ENCODE peak calls at places on chromosomes 13 and 19, in four cellular contexts. One of them, this sample, is unnamed.

GRCh38 chr13:45162821-45163220 is 38.0 kb downstream of the KCTD4 start:
- DNase-seq in AG08395: peak
- DNase-seq in Daoy: peak
- DNase-seq in stimulated activated CD8-positive, alpha-beta memory T cell treated with anti-CD3 and anti-CD28 coated beads, Interleukin-15, amount 100 ng/mL, for 24 hours: no peak
- DNase-seq in this sample: no peak

GRCh38 chr19:51473009-51473707 is 5.2 kb upstream of the CEACAM18 start:
- DNase-seq in AG08395: peak
- DNase-seq in Daoy: peak
- DNase-seq in stimulated activated CD8-positive, alpha-beta memory T cell treated with anti-CD3 and anti-CD28 coated beads, Interleukin-15, amount 100 ng/mL, for 24 hours: peak
- DNase-seq in this sample: peak

GRCh38 chr13:103556681-103557080 is 490.5 kb upstream of the SLC10A2 start:
- DNase-seq in AG08395: no peak
- DNase-seq in Daoy: no peak
- DNase-seq in stimulated activated CD8-positive, alpha-beta memory T cell treated with anti-CD3 and anti-CD28 coated beads, Interleukin-15, amount 100 ng/mL, for 24 hours: no peak
- DNase-seq in this sample: no peak

GRCh38 chr13:41780736-41781708 is 179.9 kb downstream of the VWA8 start:
- DNase-seq in AG08395: peak
- DNase-seq in Daoy: no peak
- DNase-seq in stimulated activated CD8-positive, alpha-beta memory T cell treated with anti-CD3 and anti-CD28 coated beads, Interleukin-15, amount 100 ng/mL, for 24 hours: no peak
- DNase-seq in this sample: no peak

GRCh38 chr19:7975037-7975436 is 30.4 kb downstream of the ELAVL1 start:
- DNase-seq in AG08395: no peak
- DNase-seq in Daoy: no peak
- DNase-seq in stimulated activated CD8-positive, alpha-beta memory T cell treated with anti-CD3 and anti-CD28 coated beads, Interleukin-15, amount 100 ng/mL, for 24 hours: no peak
- DNase-seq in this sample: no peak

GRCh38 chr13:93080587-93080986 is 146.0 kb upstream of the GPC6 start:
- DNase-seq in AG08395: no peak
- DNase-seq in Daoy: peak
- DNase-seq in stimulated activated CD8-positive, alpha-beta memory T cell treated with anti-CD3 and anti-CD28 coated beads, Interleukin-15, amount 100 ng/mL, for 24 hours: no peak
- DNase-seq in this sample: peak

GRCh38 chr13:40319699-40320586 is 346.5 kb downstream of the FOXO1 start:
- DNase-seq in AG08395: no peak
- DNase-seq in Daoy: no peak
- DNase-seq in stimulated activated CD8-positive, alpha-beta memory T cell treated with anti-CD3 and anti-CD28 coated beads, Interleukin-15, amount 100 ng/mL, for 24 hours: no peak
- DNase-seq in this sample: no peak

GRCh38 chr13:57627663-57628062 is 3.9 kb upstream of the PCDH17 start:
- DNase-seq in AG08395: peak
- DNase-seq in Daoy: no peak
- DNase-seq in stimulated activated CD8-positive, alpha-beta memory T cell treated with anti-CD3 and anti-CD28 coated beads, Interleukin-15, amount 100 ng/mL, for 24 hours: no peak
- DNase-seq in this sample: no peak

GRCh38 chr19:55586976-55587668 is 6.5 kb upstream of the ZNF579 start:
- DNase-seq in AG08395: peak
- DNase-seq in Daoy: peak
- DNase-seq in stimulated activated CD8-positive, alpha-beta memory T cell treated with anti-CD3 and anti-CD28 coated beads, Interleukin-15, amount 100 ng/mL, for 24 hours: peak
- DNase-seq in this sample: peak

GRCh38 chr13:89066868-89067466 is 1395.8 kb downstream of the SLITRK5 start:
- DNase-seq in AG08395: no peak
- DNase-seq in Daoy: peak
- DNase-seq in stimulated activated CD8-positive, alpha-beta memory T cell treated with anti-CD3 and anti-CD28 coated beads, Interleukin-15, amount 100 ng/mL, for 24 hours: no peak
- DNase-seq in this sample: peak

GRCh38 chr13:29099781-29100406 is 279.8 kb downstream of the MTUS2 start:
- DNase-seq in AG08395: no peak
- DNase-seq in Daoy: no peak
- DNase-seq in stimulated activated CD8-positive, alpha-beta memory T cell treated with anti-CD3 and anti-CD28 coated beads, Interleukin-15, amount 100 ng/mL, for 24 hours: no peak
- DNase-seq in this sample: no peak

GRCh38 chr13:111184685-111185401 is 69.7 kb downstream of the ARHGEF7 start:
- DNase-seq in AG08395: no peak
- DNase-seq in Daoy: no peak
- DNase-seq in stimulated activated CD8-positive, alpha-beta memory T cell treated with anti-CD3 and anti-CD28 coated beads, Interleukin-15, amount 100 ng/mL, for 24 hours: no peak
- DNase-seq in this sample: no peak

GRCh38 chr13:60425332-60425731 is 28.3 kb downstream of the TDRD3 start:
- DNase-seq in AG08395: no peak
- DNase-seq in Daoy: no peak
- DNase-seq in stimulated activated CD8-positive, alpha-beta memory T cell treated with anti-CD3 and anti-CD28 coated beads, Interleukin-15, amount 100 ng/mL, for 24 hours: no peak
- DNase-seq in this sample: peak

GRCh38 chr19:56071151-56071550 is 49.9 kb downstream of the ZNF787 start:
- DNase-seq in AG08395: no peak
- DNase-seq in Daoy: peak
- DNase-seq in stimulated activated CD8-positive, alpha-beta memory T cell treated with anti-CD3 and anti-CD28 coated beads, Interleukin-15, amount 100 ng/mL, for 24 hours: no peak
- DNase-seq in this sample: no peak

GRCh38 chr19:20423381-20424207 is 142.0 kb downstream of the ZNF737 start:
- DNase-seq in AG08395: peak
- DNase-seq in Daoy: peak
- DNase-seq in stimulated activated CD8-positive, alpha-beta memory T cell treated with anti-CD3 and anti-CD28 coated beads, Interleukin-15, amount 100 ng/mL, for 24 hours: peak
- DNase-seq in this sample: no peak

GRCh38 chr19:12782424-12783225 is 7.3 kb upstream of the HOOK2 start:
- DNase-seq in AG08395: peak
- DNase-seq in Daoy: peak
- DNase-seq in stimulated activated CD8-positive, alpha-beta memory T cell treated with anti-CD3 and anti-CD28 coated beads, Interleukin-15, amount 100 ng/mL, for 24 hours: peak
- DNase-seq in this sample: no peak

GRCh38 chr13:114179087-114179658 is at the start of gene CFAP97D2:
- DNase-seq in AG08395: no peak
- DNase-seq in Daoy: no peak
- DNase-seq in stimulated activated CD8-positive, alpha-beta memory T cell treated with anti-CD3 and anti-CD28 coated beads, Interleukin-15, amount 100 ng/mL, for 24 hours: no peak
- DNase-seq in this sample: no peak

GRCh38 chr13:48828962-48829405 is 146.7 kb upstream of the FNDC3A start:
- DNase-seq in AG08395: no peak
- DNase-seq in Daoy: peak
- DNase-seq in stimulated activated CD8-positive, alpha-beta memory T cell treated with anti-CD3 and anti-CD28 coated beads, Interleukin-15, amount 100 ng/mL, for 24 hours: no peak
- DNase-seq in this sample: no peak

GRCh38 chr19:42241279-42241678 is 1.1 kb downstream of the GSK3A start:
- DNase-seq in AG08395: no peak
- DNase-seq in Daoy: no peak
- DNase-seq in stimulated activated CD8-positive, alpha-beta memory T cell treated with anti-CD3 and anti-CD28 coated beads, Interleukin-15, amount 100 ng/mL, for 24 hours: no peak
- DNase-seq in this sample: no peak

GRCh38 chr13:24040835-24041234 is 119.7 kb upstream of the SPATA13 start:
- DNase-seq in AG08395: no peak
- DNase-seq in Daoy: no peak
- DNase-seq in stimulated activated CD8-positive, alpha-beta memory T cell treated with anti-CD3 and anti-CD28 coated beads, Interleukin-15, amount 100 ng/mL, for 24 hours: no peak
- DNase-seq in this sample: no peak

GRCh38 chr19:39937094-39937493 is 2.7 kb upstream of the FCGBP start:
- DNase-seq in AG08395: no peak
- DNase-seq in Daoy: no peak
- DNase-seq in stimulated activated CD8-positive, alpha-beta memory T cell treated with anti-CD3 and anti-CD28 coated beads, Interleukin-15, amount 100 ng/mL, for 24 hours: no peak
- DNase-seq in this sample: no peak

GRCh38 chr19:45805719-45806118 is 9.4 kb downstream of the RSPH6A start:
- DNase-seq in AG08395: no peak
- DNase-seq in Daoy: no peak
- DNase-seq in stimulated activated CD8-positive, alpha-beta memory T cell treated with anti-CD3 and anti-CD28 coated beads, Interleukin-15, amount 100 ng/mL, for 24 hours: no peak
- DNase-seq in this sample: no peak

GRCh38 chr13:112756967-112757758 is 67.3 kb downstream of the ATP11A start:
- DNase-seq in AG08395: no peak
- DNase-seq in Daoy: no peak
- DNase-seq in stimulated activated CD8-positive, alpha-beta memory T cell treated with anti-CD3 and anti-CD28 coated beads, Interleukin-15, amount 100 ng/mL, for 24 hours: no peak
- DNase-seq in this sample: no peak

GRCh38 chr13:92896842-92897241 is 329.8 kb upstream of the GPC6 start:
- DNase-seq in AG08395: no peak
- DNase-seq in Daoy: no peak
- DNase-seq in stimulated activated CD8-positive, alpha-beta memory T cell treated with anti-CD3 and anti-CD28 coated beads, Interleukin-15, amount 100 ng/mL, for 24 hours: no peak
- DNase-seq in this sample: peak

GRCh38 chr13:94252209-94252608 is 227.3 kb downstream of the DCT start:
- DNase-seq in AG08395: no peak
- DNase-seq in Daoy: no peak
- DNase-seq in stimulated activated CD8-positive, alpha-beta memory T cell treated with anti-CD3 and anti-CD28 coated beads, Interleukin-15, amount 100 ng/mL, for 24 hours: no peak
- DNase-seq in this sample: no peak

GRCh38 chr19:16714702-16715294 is 4.8 kb upstream of the NWD1 start:
- DNase-seq in AG08395: peak
- DNase-seq in Daoy: peak
- DNase-seq in stimulated activated CD8-positive, alpha-beta memory T cell treated with anti-CD3 and anti-CD28 coated beads, Interleukin-15, amount 100 ng/mL, for 24 hours: peak
- DNase-seq in this sample: no peak

GRCh38 chr19:34291235-34291634 is 36.9 kb downstream of the GARRE1 start:
- DNase-seq in AG08395: no peak
- DNase-seq in Daoy: no peak
- DNase-seq in stimulated activated CD8-positive, alpha-beta memory T cell treated with anti-CD3 and anti-CD28 coated beads, Interleukin-15, amount 100 ng/mL, for 24 hours: no peak
- DNase-seq in this sample: no peak

GRCh38 chr13:34107814-34108213 is 289.9 kb downstream of the RFC3 start:
- DNase-seq in AG08395: no peak
- DNase-seq in Daoy: no peak
- DNase-seq in stimulated activated CD8-positive, alpha-beta memory T cell treated with anti-CD3 and anti-CD28 coated beads, Interleukin-15, amount 100 ng/mL, for 24 hours: no peak
- DNase-seq in this sample: no peak

This sample was measured in LNCaP clone FGC.